ENCODE peak calls at places on chromosomes 6 and 20, in six cellular contexts. S, D, M, E, X and R are unnamed samples.
A peak's percentile ranks its signal among the peaks of the same experiment; 100 is the strongest.

GRCh38 chr20:3420211-3420707 is 12.8 kb upstream of the DNAAF9 start:
- DNase-seq in M (no peak), D (no peak), E (peak; percentile 95), X (peak; percentile 93), S (peak; percentile 82), R (peak; percentile 47)

GRCh38 chr6:1786455-1787108 is 176.9 kb downstream of the FOXC1 start:
- DNase-seq in D (no peak), S (no peak), E (no peak), X (no peak), M (no peak), R (no peak)

GRCh38 chr20:24451428-24451827 is 18.0 kb upstream of the SYNDIG1 start:
- DNase-seq in S (no peak), M (no peak), E (no peak), X (no peak), D (no peak), R (no peak)

GRCh38 chr6:127606131-127606562 is 29.2 kb downstream of the C6orf58 start:
- DNase-seq in M (peak; percentile 41), X (peak; percentile 39), E (peak; percentile 54), D (no peak), S (peak; percentile 34), R (peak; percentile 3)

GRCh38 chr6:13398421-13398994 is 70.2 kb upstream of the TBC1D7 start:
- DNase-seq in E (no peak), X (no peak), D (no peak), S (no peak), M (no peak), R (no peak)

GRCh38 chr6:165244524-165245247 is 64.7 kb downstream of the C6orf118 start:
- DNase-seq in D (no peak), E (no peak), S (no peak), M (no peak), X (no peak), R (no peak)

GRCh38 chr6:88922775-88923548 is 40.5 kb downstream of the RNGTT start:
- DNase-seq in E (peak; percentile 44), S (peak; percentile 67), D (no peak), X (peak; percentile 24), M (no peak), R (no peak)

GRCh38 chr20:6920991-6921613 is 153.6 kb downstream of the BMP2 start:
- DNase-seq in S (no peak), X (peak; percentile 82), M (no peak), E (no peak), D (no peak), R (no peak)

GRCh38 chr6:125267806-125268523 is 33.8 kb downstream of the HDDC2 start:
- DNase-seq in S (peak; percentile 28), D (no peak), X (peak; percentile 65), M (no peak), E (peak; percentile 44), R (no peak)

GRCh38 chr6:84260186-84260585 is 32.7 kb upstream of the CEP162 start:
- DNase-seq in M (no peak), D (no peak), X (no peak), S (no peak), E (no peak), R (no peak)

GRCh38 chr6:82955841-82956240 is 109.8 kb downstream of the UBE3D start:
- DNase-seq in M (no peak), E (peak; percentile 43), S (peak; percentile 76), X (peak; percentile 70), D (no peak), R (no peak)

GRCh38 chr6:14792118-14792955 is 453.5 kb upstream of the JARID2 start:
- DNase-seq in E (no peak), M (no peak), X (no peak), D (no peak), S (no peak), R (no peak)

GRCh38 chr6:16747232-16748027 is 13.8 kb downstream of the ATXN1 start:
- DNase-seq in S (peak; percentile 80), X (peak; percentile 93), E (peak; percentile 69), M (no peak), D (no peak), R (peak; percentile 31)

GRCh38 chr20:44288252-44288651 is 22.8 kb downstream of the FITM2 start:
- DNase-seq in D (no peak), E (no peak), S (no peak), M (no peak), X (no peak), R (no peak)

GRCh38 chr6:141265748-141266647 is 866.7 kb upstream of the GJE1 start:
- DNase-seq in X (peak; percentile 9), S (peak; percentile 16), E (no peak), D (no peak), M (no peak), R (no peak)